ENCODE peak calls at places on chromosomes 7 and 10, in seven cellular contexts. M is Panc1, F is neuronal stem cell, O is brain microvascular endothelial cell, U is right atrium auricular region, K is fibroblast of mammary gland, C is GM23248. J is an unnamed sample.

GRCh38 chr7:105219771-105220160 is 169.0 kb downstream of the SRPK2 start:
- DNase-seq in M (peak; percentile 25), F (no peak), O (peak; percentile 37), U (no peak), K (peak; percentile 79), C (peak; percentile 76), J (peak; percentile 17)

GRCh38 chr10:14153570-14154055 is 177.1 kb downstream of the FRMD4A start:
- DNase-seq in M (no peak), F (no peak), O (peak; percentile 67), U (no peak), K (no peak), C (no peak), J (no peak)

GRCh38 chr7:87021285-87021684 is 38.2 kb downstream of the ELAPOR2 start:
- DNase-seq in M (no peak), F (no peak), O (no peak), U (no peak), K (no peak), C (no peak), J (no peak)

GRCh38 chr7:114217026-114217425 is 197.6 kb upstream of the FOXP2 start:
- DNase-seq in M (no peak), F (no peak), O (no peak), U (no peak), K (peak; percentile 19), C (peak; percentile 1), J (no peak)

GRCh38 chr10:71766717-71767419 is 6.5 kb downstream of the VSIR start:
- DNase-seq in M (peak; percentile 59), F (no peak), O (peak; percentile 95), U (peak; percentile 94), K (peak; percentile 93), C (peak; percentile 96), J (peak; percentile 85)

GRCh38 chr7:99092064-99092720 is 51.7 kb downstream of the SMURF1 start:
- DNase-seq in M (no peak), F (no peak), O (no peak), U (no peak), K (peak; percentile 25), C (no peak), J (no peak)

GRCh38 chr10:24762161-24762924 is 38.7 kb upstream of the ARHGAP21 start:
- DNase-seq in M (no peak), F (no peak), O (peak; percentile 12), U (no peak), K (peak; percentile 21), C (peak; percentile 17), J (no peak)

GRCh38 chr10:86164912-86165311 is 201.7 kb downstream of the GRID1 start:
- DNase-seq in M (no peak), F (no peak), O (no peak), U (no peak), K (no peak), C (no peak), J (no peak)

GRCh38 chr7:106617860-106618259 is 43.1 kb downstream of the CCDC71L start:
- DNase-seq in M (no peak), F (no peak), O (no peak), U (no peak), K (no peak), C (no peak), J (no peak)

GRCh38 chr10:58477122-58477521 is 35.5 kb upstream of the BICC1 start:
- DNase-seq in M (no peak), F (no peak), O (peak; percentile 34), U (no peak), K (peak; percentile 57), C (peak; percentile 74), J (no peak)

GRCh38 chr10:72079356-72079755 is 9.0 kb downstream of the SPOCK2 start:
- DNase-seq in M (no peak), F (no peak), O (no peak), U (no peak), K (no peak), C (no peak), J (no peak)

GRCh38 chr10:36671607-36672006 is 453.8 kb upstream of the ANKRD30A start:
- DNase-seq in M (no peak), F (no peak), O (no peak), U (no peak), K (peak; percentile 18), C (peak; percentile 66), J (peak; percentile 59)

GRCh38 chr10:76558586-76558985 is 1079.0 kb downstream of the KCNMA1 start:
- DNase-seq in M (no peak), F (no peak), O (peak; percentile 52), U (no peak), K (peak; percentile 84), C (peak; percentile 75), J (no peak)

GRCh38 chr7:30424536-30424935 is 54.0 kb downstream of the NOD1 start:
- DNase-seq in M (no peak), F (no peak), O (no peak), U (peak; percentile 38), K (no peak), C (no peak), J (no peak)

GRCh38 chr10:28202941-28203352 is 99.9 kb downstream of the MPP7 start:
- DNase-seq in M (no peak), F (no peak), O (no peak), U (peak; percentile 70), K (peak; percentile 28), C (no peak), J (no peak)
- H3K4me3 ChIP-seq in M (no peak overlapping the region), F (no peak overlapping the region), O (no peak overlapping the region), U (no peak overlapping the region), K (no peak overlapping the region), C (no peak overlapping the region), J (no peak overlapping the region)

GRCh38 chr7:100478966-100479660 is at the start of gene TSC22D4:
- DNase-seq in M (peak; percentile 72), F (peak; percentile 84), O (peak; percentile 90), U (peak; percentile 93), K (peak; percentile 92), C (peak; percentile 92), J (peak; percentile 73)
- H3K4me3 ChIP-seq in M (peak within 1 kb of the TSS; percentile 97), F (peak within 1 kb of the TSS; percentile 93), O (peak within 1 kb of the TSS; percentile 92), U (peak within 1 kb of the TSS; percentile 96), K (peak within 1 kb of the TSS; percentile 92), C (peak within 1 kb of the TSS; percentile 93), J (peak within 1 kb of the TSS; percentile 90)

GRCh38 chr7:152617056-152617455 is 58.9 kb downstream of the XRCC2 start:
- DNase-seq in M (peak; percentile 12), F (no peak), O (no peak), U (no peak), K (no peak), C (peak; percentile 35), J (no peak)
- H3K4me3 ChIP-seq in M (no peak overlapping the region), F (no peak overlapping the region), O (no peak overlapping the region), U (no peak overlapping the region), K (no peak overlapping the region), C (no peak overlapping the region), J (no peak overlapping the region)

DNA sequence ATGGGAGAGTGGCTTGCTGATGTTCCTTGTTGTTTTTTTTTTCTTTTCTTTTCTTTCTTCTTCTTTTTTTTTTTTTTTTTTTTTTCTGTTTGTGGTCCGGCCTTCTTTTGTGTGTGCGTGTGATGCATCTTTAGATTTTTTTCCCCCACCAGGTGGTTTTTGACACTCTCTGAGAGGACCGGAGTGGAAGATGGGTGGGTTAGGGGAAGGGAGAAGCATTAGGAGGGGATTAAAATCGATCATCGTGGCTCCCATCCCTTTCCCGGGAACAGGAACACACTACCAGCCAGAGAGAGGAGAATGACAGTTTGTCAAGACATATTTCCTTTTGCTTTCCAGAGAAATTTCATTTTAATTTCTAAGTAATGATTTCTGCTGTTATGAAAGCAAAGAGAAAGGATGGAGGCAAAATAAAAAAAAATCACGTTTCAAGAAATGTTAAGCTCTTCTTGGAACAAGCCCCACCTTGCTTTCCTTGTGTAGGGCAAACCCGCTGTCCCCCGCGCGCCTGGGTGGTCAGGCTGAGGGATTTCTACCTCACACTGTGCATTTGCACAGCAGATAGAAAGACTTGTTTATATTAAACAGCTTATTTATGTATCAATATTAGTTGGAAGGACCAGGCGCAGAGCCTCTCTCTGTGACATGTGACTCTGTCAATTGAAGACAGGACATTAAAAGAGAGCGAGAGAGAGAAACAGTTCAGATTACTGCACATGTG is 2.2 kb downstream of the ADRB1 start:
- DNase-seq in M (no peak), F (no peak), O (no peak), U (no peak), K (no peak), C (no peak), J (no peak)
- H3K4me3 ChIP-seq in M (peak overlapping the region; percentile 86), F (no peak overlapping the region), O (peak overlapping the region; percentile 2), U (peak overlapping the region; percentile 61), K (no peak overlapping the region), C (peak overlapping the region; percentile 37), J (no peak overlapping the region)

DNA sequence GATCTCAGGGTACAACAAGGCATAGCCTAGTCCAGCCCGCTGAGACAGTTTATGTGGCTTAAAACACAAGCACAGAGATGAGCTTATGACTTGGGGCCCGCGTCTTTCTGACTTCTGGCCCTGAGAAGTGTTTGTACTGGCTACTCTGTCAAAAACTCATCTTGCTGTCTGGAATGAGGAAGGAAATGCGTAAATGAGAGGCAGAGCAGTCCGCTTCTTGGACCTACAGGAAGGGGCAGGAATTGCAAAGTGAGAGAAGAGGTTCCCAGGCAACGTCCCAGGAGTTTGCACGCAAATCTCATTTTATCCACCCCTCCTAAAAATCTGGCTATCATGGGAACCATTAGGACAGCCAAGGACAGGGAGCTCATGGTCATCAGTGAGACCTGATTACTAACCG is 5.5 kb downstream of the ANXA11 start:
- DNase-seq in M (no peak), F (no peak), O (peak; percentile 91), U (peak; percentile 92), K (peak; percentile 88), C (peak; percentile 95), J (no peak)
- H3K4me3 ChIP-seq in M (no peak overlapping the region), F (no peak overlapping the region), O (no peak overlapping the region), U (peak overlapping the region; percentile 35), K (no peak overlapping the region), C (peak overlapping the region; percentile 50), J (no peak overlapping the region)

GRCh38 chr10:70258216-70258615 is 25.0 kb upstream of the PPA1 start:
- DNase-seq in M (no peak), F (no peak), O (no peak), U (no peak), K (no peak), C (no peak), J (no peak)

GRCh38 chr10:70253878-70254765 is 20.9 kb upstream of the PPA1 start:
- DNase-seq in M (no peak), F (no peak), O (no peak), U (no peak), K (no peak), C (no peak), J (no peak)

GRCh38 chr10:70256463-70256862 is 23.2 kb upstream of the PPA1 start:
- DNase-seq in M (no peak), F (no peak), O (no peak), U (no peak), K (no peak), C (no peak), J (no peak)

GRCh38 chr10:70254795-70255328 is 21.6 kb upstream of the PPA1 start:
- DNase-seq in M (no peak), F (no peak), O (no peak), U (no peak), K (no peak), C (no peak), J (no peak)

GRCh38 chr10:70255329-70256299 is 22.4 kb upstream of the PPA1 start:
- DNase-seq in M (no peak), F (no peak), O (no peak), U (no peak), K (peak; percentile 33), C (peak; percentile 15), J (no peak)
- H3K4me3 ChIP-seq in M (no peak overlapping the region), F (peak overlapping the region; percentile 31), O (peak overlapping the region; percentile 20), U (no peak overlapping the region), K (no peak overlapping the region), C (no peak overlapping the region), J (peak overlapping the region; percentile 3)